ENCODE peak calls at places on chromosome 19, in seven cellular contexts. U, S, Y, J, X, H and P are unnamed samples.

GRCh38 chr19:40668991-40669614 is 21.3 kb downstream of the NUMBL start:
- DNase-seq in U (no peak), S (no peak), Y (no peak), J (no peak), X (no peak), H (no peak), P (no peak)

GRCh38 chr19:8396563-8397203 is 6.5 kb downstream of the RAB11B start:
- DNase-seq in U (peak), S (no peak), Y (no peak), J (peak), X (peak), H (peak), P (no peak)

GRCh38 chr19:33100894-33101644 is 20.1 kb downstream of the GPATCH1 start:
- DNase-seq in U (no peak), S (no peak), Y (no peak), J (no peak), X (no peak), H (no peak), P (no peak)

GRCh38 chr19:34503546-34504272 is 22.2 kb downstream of the WTIP start:
- DNase-seq in U (no peak), S (no peak), Y (no peak), J (peak), X (no peak), H (no peak), P (no peak)

GRCh38 chr19:33325920-33326319 is 23.6 kb upstream of the CEBPA start:
- DNase-seq in U (peak), S (no peak), Y (no peak), J (peak), X (peak), H (no peak), P (no peak)

GRCh38 chr19:12825259-12826131 is 8.9 kb downstream of the RTBDN start:
- DNase-seq in U (no peak), S (no peak), Y (no peak), J (no peak), X (peak), H (no peak), P (no peak)

GRCh38 chr19:28847468-28847867 is 365.5 kb downstream of the UQCRFS1 start:
- DNase-seq in U (peak), S (no peak), Y (peak), J (no peak), X (peak), H (no peak), P (no peak)

GRCh38 chr19:3769494-3769893 is 2.5 kb downstream of the RAX2 start:
- DNase-seq in U (no peak), S (no peak), Y (no peak), J (no peak), X (no peak), H (no peak), P (no peak)

GRCh38 chr19:43639507-43640423 is at the start of gene CADM4:
- DNase-seq in U (no peak), S (no peak), Y (no peak), J (peak), X (no peak), H (peak), P (no peak)

GRCh38 chr19:48461982-48462655 is 6.7 kb downstream of the KCNJ14 start:
- DNase-seq in U (no peak), S (no peak), Y (no peak), J (no peak), X (no peak), H (no peak), P (no peak)

GRCh38 chr19:1855828-1856255 is 7.5 kb downstream of the KLF16 start:
- DNase-seq in U (no peak), S (no peak), Y (no peak), J (no peak), X (no peak), H (no peak), P (no peak)

GRCh38 chr19:41097302-41097701 is 9.1 kb downstream of the CYP2A13 start:
- DNase-seq in U (no peak), S (no peak), Y (no peak), J (no peak), X (no peak), H (no peak), P (no peak)

GRCh38 chr19:40575326-40575725 is 1.3 kb upstream of the SHKBP1 start:
- DNase-seq in U (no peak), S (no peak), Y (no peak), J (no peak), X (no peak), H (no peak), P (no peak)

GRCh38 chr19:21482863-21483276 is 22.5 kb upstream of the ZNF429 start:
- DNase-seq in U (peak), S (no peak), Y (no peak), J (peak), X (peak), H (peak), P (no peak)

GRCh38 chr19:11763611-11764010 is 3.2 kb upstream of the ZNF441 start:
- DNase-seq in U (no peak), S (no peak), Y (no peak), J (no peak), X (no peak), H (no peak), P (no peak)

GRCh38 chr19:15550847-15551182 is 42.5 kb downstream of the CYP4F22 start:
- DNase-seq in U (no peak), S (no peak), Y (no peak), J (no peak), X (no peak), H (no peak), P (no peak)

GRCh38 chr19:45136507-45137178 is 24.1 kb downstream of the NKPD1 start:
- DNase-seq in U (no peak), S (no peak), Y (no peak), J (no peak), X (no peak), H (no peak), P (no peak)

GRCh38 chr19:13872339-13872694 is 4.6 kb upstream of the NANOS3 start:
- DNase-seq in U (no peak), S (no peak), Y (no peak), J (no peak), X (no peak), H (no peak), P (no peak)

GRCh38 chr19:31066385-31066784 is 282.9 kb downstream of the TSHZ3 start:
- DNase-seq in U (peak), S (peak), Y (peak), J (no peak), X (peak), H (no peak), P (peak)

GRCh38 chr19:10268077-10268476 is 2.8 kb upstream of the ICAM1 start:
- DNase-seq in U (no peak), S (no peak), Y (no peak), J (no peak), X (no peak), H (no peak), P (no peak)

GRCh38 chr19:10269333-10270179 is 1.4 kb upstream of the ICAM1 start:
- DNase-seq in U (peak), S (no peak), Y (no peak), J (peak), X (peak), H (peak), P (no peak)

GRCh38 chr19:10270180-10270615 is 722 bp upstream of the ICAM1 start:
- DNase-seq in U (no peak), S (no peak), Y (no peak), J (peak), X (peak), H (no peak), P (no peak)

GRCh38 chr19:10271543-10272086 is 695 bp downstream of the ICAM1 start:
- DNase-seq in U (no peak), S (no peak), Y (no peak), J (no peak), X (peak), H (no peak), P (no peak)

DNA sequence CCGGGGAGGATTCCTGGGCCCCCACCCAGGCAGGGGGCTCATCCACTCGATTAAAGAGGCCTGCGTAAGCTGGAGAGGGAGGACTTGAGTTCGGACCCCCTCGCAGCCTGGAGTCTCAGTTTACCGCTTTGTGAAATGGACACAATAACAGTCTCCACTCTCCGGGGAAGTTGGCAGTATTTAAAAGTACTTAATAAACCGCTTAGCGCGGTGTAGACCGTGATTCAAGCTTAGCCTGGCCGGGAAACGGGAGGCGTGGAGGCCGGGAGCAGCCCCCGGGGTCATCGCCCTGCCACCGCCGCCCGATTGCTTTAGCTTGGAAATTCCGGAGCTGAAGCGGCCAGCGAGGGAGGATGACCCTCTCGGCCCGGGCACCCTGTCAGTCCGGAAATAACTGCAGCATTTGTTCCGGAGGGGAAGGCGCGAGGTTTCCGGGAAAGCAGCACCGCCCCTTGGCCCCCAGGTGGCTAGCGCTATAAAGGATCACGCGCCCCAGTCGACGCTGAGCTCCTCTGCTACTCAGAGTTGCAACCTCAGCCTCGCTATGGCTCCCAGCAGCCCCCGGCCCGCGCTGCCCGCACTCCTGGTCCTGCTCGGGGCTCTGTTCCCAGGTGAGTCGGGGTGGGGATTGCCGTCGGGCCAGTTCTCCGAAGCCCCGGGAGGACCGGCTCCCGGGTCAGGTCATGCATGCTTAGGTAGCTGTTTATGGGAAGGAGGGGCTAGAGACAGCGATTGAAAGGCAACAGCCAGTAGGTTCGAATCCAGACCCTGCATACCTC is at the start of gene ICAM1:
- DNase-seq in U (peak), S (no peak), Y (no peak), J (peak), X (peak), H (peak), P (peak)
- H3K4me3 ChIP-seq in U (peak), S (peak), Y (peak), J (peak), X (peak), H (peak), P (peak)

GRCh38 chr19:18419195-18419698 is at the start of gene SSBP4:
- DNase-seq in U (peak), S (no peak), Y (no peak), J (peak), X (peak), H (no peak), P (no peak)
- TF ChIP-seq CTCF in U (no peak), S (no peak), Y (peak), J (peak), X (no peak), H (no peak), P (no peak)

GRCh38 chr19:17579523-17580244 is 24.2 kb downstream of the COLGALT1 start:
- DNase-seq in U (peak), S (no peak), Y (no peak), J (peak), X (peak), H (no peak), P (no peak)
- H3K4me3 ChIP-seq in U (no peak), S (no peak), Y (no peak), J (no peak), X (no peak), H (no peak), P (no peak)

DNA sequence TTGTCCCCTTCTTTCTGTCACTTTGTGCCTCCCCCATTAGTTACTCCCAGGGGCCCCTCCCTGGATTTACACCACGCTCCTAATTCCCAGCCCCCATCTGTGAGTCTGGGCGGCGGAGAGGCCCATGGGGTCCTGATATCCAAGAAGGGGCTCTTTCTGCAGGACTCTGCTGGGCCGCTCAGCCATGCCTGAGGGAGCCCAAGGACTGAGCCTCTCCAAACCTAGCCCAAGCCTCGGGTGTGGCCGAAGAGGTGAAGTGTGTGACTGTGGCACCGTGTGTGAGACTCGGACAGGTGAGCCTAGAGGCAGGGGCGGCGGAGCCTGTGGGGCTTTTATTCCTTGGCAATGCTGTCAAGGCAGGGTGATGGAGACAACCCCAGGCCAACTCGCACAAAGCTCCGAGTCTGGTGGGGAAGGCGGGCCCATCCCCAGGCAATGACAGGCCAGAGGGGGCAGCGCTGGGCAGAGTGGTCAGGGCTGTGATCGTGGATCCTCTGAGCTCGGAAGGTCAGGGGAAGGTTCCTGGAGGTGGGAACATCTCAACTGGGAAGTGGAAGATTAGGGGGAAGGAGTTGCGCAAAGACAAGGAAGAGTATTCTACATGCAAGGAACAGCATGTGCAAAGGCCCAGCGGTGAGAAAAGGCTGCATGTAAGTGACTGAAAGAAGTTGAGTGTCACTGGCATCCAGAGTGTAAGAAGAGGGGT is 1.6 kb downstream of the PLEKHG2 start:
- DNase-seq in U (peak), S (no peak), Y (no peak), J (peak), X (no peak), H (no peak), P (no peak)
- TF ChIP-seq CTCF in U (peak), S (peak), Y (peak), J (no peak), X (peak), H (no peak), P (peak)

GRCh38 chr19:5484398-5485285 is 29.4 kb downstream of the ZNRF4 start:
- DNase-seq in U (no peak), S (no peak), Y (no peak), J (peak), X (no peak), H (no peak), P (no peak)
- H3K4me3 ChIP-seq in U (no peak), S (no peak), Y (no peak), J (no peak), X (no peak), H (no peak), P (no peak)